ENCODE peak calls at places on chromosomes 3 and 15, in five cellular contexts. T, W, I, S and E are unnamed samples.

GRCh38 chr3:17740703-17741102 is 1.7 kb downstream of the TBC1D5 start:
- DNase-seq in T (peak), W (peak), I (no peak), S (peak), E (peak)

GRCh38 chr3:126113733-126114132 is 29.8 kb upstream of the SLC41A3 start:
- DNase-seq in T (no peak), W (no peak), I (peak), S (no peak), E (peak)

GRCh38 chr3:13539285-13539625 is 9.7 kb upstream of the FBLN2 start:
- DNase-seq in T (no peak), W (no peak), I (no peak), S (peak), E (no peak)

GRCh38 chr3:43432462-43432861 is 146.1 kb downstream of the SNRK start:
- DNase-seq in T (no peak), W (no peak), I (no peak), S (no peak), E (no peak)

GRCh38 chr3:16362781-16363180 is 97.8 kb downstream of the OXNAD1 start:
- DNase-seq in T (no peak), W (no peak), I (no peak), S (no peak), E (no peak)

GRCh38 chr15:25805006-25805405 is 58.1 kb downstream of the ATP10A start:
- DNase-seq in T (no peak), W (no peak), I (no peak), S (no peak), E (no peak)

GRCh38 chr3:107431298-107432012 is 54.2 kb downstream of the CCDC54 start:
- DNase-seq in T (peak), W (peak), I (peak), S (peak), E (peak)

GRCh38 chr3:155228636-155229035 is 64.8 kb downstream of the STRIT1 start:
- DNase-seq in T (no peak), W (no peak), I (no peak), S (no peak), E (no peak)

GRCh38 chr15:45146405-45146804 is 16.6 kb downstream of the DUOX1 start:
- DNase-seq in T (no peak), W (no peak), I (no peak), S (peak), E (no peak)

GRCh38 chr3:8622873-8623725 is 21.5 kb downstream of the SSUH2 start:
- DNase-seq in T (peak), W (peak), I (peak), S (peak), E (peak)

GRCh38 chr3:135246027-135246426 is 451.0 kb downstream of the EPHB1 start:
- DNase-seq in T (no peak), W (no peak), I (no peak), S (no peak), E (no peak)

GRCh38 chr3:11774296-11774877 is 72.3 kb downstream of the TAMM41 start:
- DNase-seq in T (peak), W (peak), I (no peak), S (peak), E (peak)

GRCh38 chr3:73608805-73609641 is 15.7 kb downstream of the PDZRN3 start:
- DNase-seq in T (no peak), W (no peak), I (no peak), S (no peak), E (no peak)

GRCh38 chr3:102124301-102125158 is 275.2 kb downstream of the NFKBIZ start:
- DNase-seq in T (no peak), W (no peak), I (no peak), S (peak), E (peak)

GRCh38 chr3:62149539-62149938 is 223.8 kb downstream of the FEZF2 start:
- DNase-seq in T (no peak), W (no peak), I (no peak), S (no peak), E (no peak)

GRCh38 chr3:113557374-113557773 is 25.0 kb downstream of the SIDT1 start:
- DNase-seq in T (peak), W (no peak), I (no peak), S (peak), E (no peak)

GRCh38 chr3:101940521-101940992 is 91.2 kb downstream of the NFKBIZ start:
- DNase-seq in T (peak), W (peak), I (peak), S (peak), E (peak)

GRCh38 chr15:80870893-80871292 is 91.7 kb downstream of the CEMIP start:
- DNase-seq in T (no peak), W (no peak), I (no peak), S (no peak), E (no peak)

GRCh38 chr3:134374791-134375541 is 719 bp upstream of the AMOTL2 start:
- DNase-seq in T (peak), W (no peak), I (peak), S (no peak), E (no peak)

GRCh38 chr15:74635228-74635627 is 19.6 kb downstream of the CLK3 start:
- DNase-seq in T (peak), W (peak), I (peak), S (peak), E (peak)

GRCh38 chr15:82663186-82663600 is 16.0 kb upstream of the CPEB1 start:
- DNase-seq in T (peak), W (peak), I (no peak), S (peak), E (peak)

GRCh38 chr3:190384241-190384863 is 3.6 kb upstream of the CLDN16 start:
- DNase-seq in T (peak), W (peak), I (peak), S (peak), E (peak)

GRCh38 chr3:180870008-180870733 is 42.3 kb upstream of the FXR1 start:
- DNase-seq in T (no peak), W (no peak), I (no peak), S (no peak), E (no peak)